ENCODE peak calls at places on chromosome 11, in nine cellular contexts. B is A549; W is astrocyte; P is retinal pigment epithelial cell; N is hepatocyte; O is astrocyte of the spinal cord; C is HL-60; D is bronchial epithelial cell; I is CD8-positive, alpha-beta memory T cell. G is an unnamed sample.

GRCh38 chr11:12390687-12391110 is 13.3 kb downstream of the PARVA start:
- DNase-seq in C (no peak), D (no peak), W (peak; percentile 45), O (no peak), I (no peak), N (no peak), B (no peak), P (no peak), G (no peak)

GRCh38 chr11:102573851-102574250 is 43.3 kb upstream of the MMP7 start:
- DNase-seq in P (peak; percentile 63), C (no peak), N (no peak), W (peak; percentile 53), O (no peak), I (no peak), D (no peak), B (no peak), G (no peak)

GRCh38 chr11:31927982-31928381 is 116.9 kb upstream of the PAX6 start:
- DNase-seq in C (no peak), N (no peak), O (no peak), I (no peak), P (no peak), D (no peak), W (no peak), B (no peak), G (no peak)

GRCh38 chr11:11461473-11461872 is 108.4 kb upstream of the CSNK2A3 start:
- DNase-seq in O (no peak), W (no peak), I (no peak), C (no peak), P (no peak), N (no peak), D (no peak), B (no peak), G (no peak)

GRCh38 chr11:120337133-120337895 is 1.1 kb downstream of the ARHGEF12 start:
- DNase-seq in P (no peak), D (no peak), N (peak; percentile 41), C (no peak), O (no peak), W (no peak), B (no peak), I (no peak), G (no peak)

GRCh38 chr11:110490886-110491285 is 61.1 kb downstream of the FDX1 start:
- DNase-seq in P (no peak), N (no peak), C (peak; percentile 32), D (peak; percentile 76), B (peak; percentile 5), I (no peak), O (peak; percentile 20), W (peak; percentile 51), G (no peak)

GRCh38 chr11:122423283-122423682 is 232.2 kb upstream of the UBASH3B start:
- DNase-seq in W (no peak), N (no peak), B (no peak), D (no peak), P (no peak), C (no peak), O (no peak), I (no peak), G (no peak)

GRCh38 chr11:134950692-134951304 is 538.8 kb upstream of the B3GAT1 start:
- DNase-seq in N (no peak), D (peak; percentile 33), I (no peak), P (peak; percentile 12), W (peak; percentile 72), B (no peak), O (peak; percentile 62), C (no peak), G (no peak)

GRCh38 chr11:8256271-8257002 is 7.2 kb downstream of the LMO1 start:
- DNase-seq in W (no peak), P (no peak), N (no peak), C (no peak), O (no peak), I (no peak), D (no peak), B (no peak), G (no peak)

GRCh38 chr11:126481303-126481680 is 125.8 kb downstream of the ST3GAL4 start:
- DNase-seq in B (no peak), O (no peak), I (no peak), P (no peak), C (no peak), N (no peak), D (no peak), W (no peak), G (no peak)

GRCh38 chr11:83924987-83925542 is 638.9 kb upstream of the CCDC90B start:
- DNase-seq in B (no peak), W (no peak), D (no peak), P (no peak), I (no peak), C (no peak), O (no peak), N (no peak), G (no peak)

GRCh38 chr11:12728417-12728816 is 54.2 kb downstream of the TEAD1 start:
- DNase-seq in I (no peak), D (no peak), N (no peak), C (no peak), B (no peak), O (no peak), P (no peak), W (no peak), G (no peak)

GRCh38 chr11:7186190-7186589 is 65.5 kb upstream of the SYT9 start:
- DNase-seq in D (no peak), N (no peak), P (no peak), C (no peak), O (peak; percentile 19), I (no peak), B (no peak), W (no peak), G (peak; percentile 21)

GRCh38 chr11:105000167-105000566 is 22.8 kb downstream of the CASP5 start:
- DNase-seq in D (no peak), O (no peak), N (no peak), W (no peak), C (no peak), P (no peak), B (no peak), I (peak; percentile 2), G (no peak)

GRCh38 chr11:108851781-108852180 is 186.9 kb downstream of the DDX10 start:
- DNase-seq in I (no peak), D (peak; percentile 63), B (no peak), W (no peak), O (no peak), C (no peak), N (no peak), P (no peak), G (no peak)

GRCh38 chr11:108854366-108854765 is 189.5 kb downstream of the DDX10 start:
- DNase-seq in W (peak; percentile 14), O (peak; percentile 38), D (peak; percentile 36), N (no peak), B (no peak), P (no peak), C (no peak), I (peak; percentile 21), G (no peak)

GRCh38 chr11:108852701-108853100 is 187.8 kb downstream of the DDX10 start:
- DNase-seq in I (no peak), N (no peak), O (no peak), C (no peak), D (no peak), B (no peak), P (no peak), W (no peak), G (no peak)

GRCh38 chr11:108853151-108853550 is 188.3 kb downstream of the DDX10 start:
- DNase-seq in O (no peak), P (no peak), W (no peak), N (no peak), C (no peak), D (no peak), I (no peak), B (no peak), G (no peak)

DNA sequence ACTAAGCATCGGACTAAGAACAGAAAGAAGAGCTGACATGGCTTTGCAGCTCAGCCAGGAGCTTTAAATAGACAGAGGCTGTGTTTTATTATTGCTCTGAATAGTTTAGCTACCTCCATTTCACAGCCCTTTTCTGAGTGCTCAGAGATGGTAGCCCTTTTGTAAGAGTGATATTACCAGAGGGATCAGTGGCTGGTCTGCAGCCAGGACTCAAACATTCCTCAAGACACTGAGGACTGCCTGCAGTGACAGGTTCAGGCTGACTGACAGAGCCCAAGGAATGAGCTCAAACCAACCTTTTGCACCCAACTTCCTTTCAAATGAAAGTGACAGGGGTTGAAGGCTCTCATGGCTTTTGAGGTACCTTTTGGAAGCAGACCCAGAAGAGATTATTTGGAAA is 189.0 kb downstream of the DDX10 start:
- DNase-seq in O (peak; percentile 6), N (no peak), I (no peak), B (no peak), D (peak; percentile 49), P (no peak), W (peak; percentile 17), C (no peak), G (no peak)
- H3K4me3 ChIP-seq in O (no peak overlapping the region), N (no peak overlapping the region), I (peak overlapping the region; percentile 38), B (no peak overlapping the region), D (no peak overlapping the region), P (no peak overlapping the region), W (no peak overlapping the region), C (no peak overlapping the region), G (no peak overlapping the region)

GRCh38 chr11:827146-827860 is 416 bp upstream of the CRACR2B start:
- DNase-seq in I (no peak), O (no peak), P (no peak), N (peak; percentile 72), C (peak; percentile 53), W (no peak), D (no peak), B (no peak), G (no peak)
- H3K4me3 ChIP-seq in I (peak overlapping the region; percentile 37), O (no peak overlapping the region), P (peak overlapping the region; percentile 44), N (peak overlapping the region; percentile 14), C (peak overlapping the region; percentile 46), W (no peak overlapping the region), D (peak overlapping the region; percentile 29), B (peak overlapping the region; percentile 52), G (no peak overlapping the region)

GRCh38 chr11:124919836-124920755 is 1.0 kb downstream of the HEPN1 start:
- DNase-seq in D (no peak), P (no peak), O (no peak), B (no peak), N (no peak), I (no peak), W (no peak), C (no peak), G (no peak)
- H3K4me3 ChIP-seq in D (no peak overlapping the region), P (peak overlapping the region; percentile 28), O (no peak overlapping the region), B (no peak overlapping the region), N (no peak overlapping the region), I (peak overlapping the region; percentile 33), W (peak overlapping the region; percentile 47), C (no peak overlapping the region), G (peak overlapping the region; percentile 54)

DNA sequence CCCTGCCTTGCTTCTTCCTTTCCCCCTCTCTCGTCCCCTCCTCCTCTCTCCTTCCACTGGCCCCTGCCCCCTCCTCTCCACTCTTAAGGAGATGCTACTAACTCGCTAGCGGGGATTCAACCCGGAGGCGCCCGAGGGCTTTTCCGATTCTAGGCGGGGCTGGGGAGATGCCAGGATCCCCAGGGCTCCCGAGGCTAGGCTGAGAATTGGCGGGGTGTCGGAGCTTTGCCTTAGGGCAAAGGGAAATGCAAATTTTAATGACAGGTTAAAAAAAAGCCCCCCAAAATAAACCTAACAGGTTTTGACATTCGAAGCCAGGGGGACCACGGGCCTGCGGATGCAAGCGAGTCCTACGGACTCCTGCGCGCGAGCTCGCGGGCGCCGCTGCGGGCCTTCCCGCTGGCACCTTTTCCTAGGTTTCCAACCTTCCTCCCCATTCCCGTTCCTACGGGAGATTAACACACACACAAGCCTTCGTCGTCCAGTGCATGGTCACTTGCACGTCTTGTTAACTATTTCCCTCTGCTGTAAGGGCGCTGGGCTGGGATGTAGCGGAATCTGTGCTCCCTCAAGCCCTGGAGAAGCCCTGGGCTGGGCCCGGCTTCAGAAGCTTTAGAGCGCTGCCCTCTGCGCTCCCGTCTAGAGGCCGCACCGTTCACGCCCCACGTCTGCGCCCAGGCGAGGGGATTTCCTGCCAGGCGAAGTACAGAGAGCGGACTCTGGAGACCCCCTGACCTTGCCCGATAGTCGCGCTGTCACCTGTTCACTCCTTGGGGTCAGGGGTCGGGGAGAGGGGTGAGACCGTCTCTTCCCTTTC is 725 bp upstream of the ALX4 start:
- DNase-seq in D (no peak), I (no peak), P (no peak), C (no peak), B (no peak), W (no peak), O (no peak), N (no peak), G (no peak)
- H3K4me3 ChIP-seq in D (no peak overlapping the region), I (no peak overlapping the region), P (no peak overlapping the region), C (no peak overlapping the region), B (peak overlapping the region; percentile 56), W (no peak overlapping the region), O (no peak overlapping the region), N (no peak overlapping the region), G (peak overlapping the region; percentile 59)